ENCODE peak calls at places on chromosomes 13 and 19, in six cellular contexts. Q is left lung; U is choroid plexus epithelial cell; X is CD8-positive, alpha-beta T cell; L is lower leg skin; D is IMR-90. A is an unnamed sample.

GRCh38 chr19:41328818-41329220 is 18.8 kb downstream of the CCDC97 start:
- DNase-seq in L (no peak), D (no peak), Q (no peak), X (no peak), U (no peak), A (no peak)

GRCh38 chr13:114151565-114152284 is 19.3 kb upstream of the RASA3 start:
- DNase-seq in L (peak), Q (peak), X (peak), U (no peak), D (no peak), A (peak)

GRCh38 chr13:106517151-106517847 is 18.2 kb downstream of the EFNB2 start:
- DNase-seq in L (no peak), U (no peak), Q (no peak), X (no peak), D (no peak), A (no peak)

GRCh38 chr19:41548954-41549688 is 26.8 kb upstream of the CEACAM21 start:
- DNase-seq in L (no peak), X (peak), D (no peak), Q (no peak), U (no peak), A (no peak)

GRCh38 chr19:6312018-6312417 is 21.4 kb downstream of the ACER1 start:
- DNase-seq in U (no peak), D (no peak), X (no peak), L (no peak), Q (no peak), A (no peak)

GRCh38 chr19:39951065-39951650 is 16.7 kb upstream of the FCGBP start:
- DNase-seq in D (no peak), Q (no peak), U (no peak), L (no peak), X (no peak), A (no peak)

GRCh38 chr19:504634-505033 is 2.7 kb upstream of the TPGS1 start:
- DNase-seq in L (no peak), D (no peak), U (no peak), Q (no peak), X (no peak), A (no peak)

GRCh38 chr19:17686592-17687042 is 1.5 kb downstream of the UNC13A start:
- DNase-seq in X (no peak), U (peak), Q (no peak), L (no peak), D (no peak), A (no peak)

GRCh38 chr13:22505489-22505888 is 675.3 kb upstream of the SGCG start:
- DNase-seq in L (no peak), X (no peak), D (no peak), Q (no peak), U (peak), A (no peak)

GRCh38 chr13:98651716-98652115 is 74.8 kb upstream of the STK24 start:
- DNase-seq in X (no peak), L (peak), U (no peak), Q (no peak), D (no peak), A (no peak)

GRCh38 chr19:6667114-6667627 is 2.8 kb downstream of the TNFSF14 start:
- DNase-seq in Q (peak), D (no peak), L (no peak), U (no peak), X (peak), A (peak)

GRCh38 chr19:29042450-29042849 is 170.5 kb downstream of the UQCRFS1 start:
- DNase-seq in U (no peak), L (no peak), Q (no peak), X (no peak), D (no peak), A (no peak)

GRCh38 chr13:96621634-96622033 is 372.6 kb downstream of the OXGR1 start:
- DNase-seq in U (no peak), D (no peak), X (no peak), L (no peak), Q (no peak), A (peak)

GRCh38 chr19:54667217-54667616 is 4.4 kb downstream of the LILRB4 start:
- DNase-seq in Q (no peak), U (no peak), X (no peak), D (no peak), L (no peak), A (no peak)

GRCh38 chr19:737591-738093 is 13.3 kb upstream of the MISP start:
- DNase-seq in D (peak), X (peak), L (no peak), Q (peak), U (peak), A (peak)

GRCh38 chr13:90154311-90154960 is 1193.1 kb upstream of the MIR17HG start:
- DNase-seq in D (no peak), X (no peak), Q (no peak), L (no peak), U (no peak), A (peak)

GRCh38 chr13:113805431-113806103 is 46.5 kb downstream of the TMEM255B start:
- DNase-seq in X (no peak), D (no peak), U (no peak), L (peak), Q (peak), A (no peak)

GRCh38 chr19:57106646-57107235 is 13.0 kb upstream of the USP29 start:
- DNase-seq in Q (no peak), D (no peak), U (no peak), X (no peak), L (peak), A (no peak)

GRCh38 chr19:6313398-6313969 is 19.9 kb downstream of the ACER1 start:
- DNase-seq in X (no peak), U (no peak), Q (no peak), L (no peak), D (no peak), A (no peak)

GRCh38 chr13:33487575-33488243 is 202.2 kb upstream of the STARD13 start:
- DNase-seq in D (peak), Q (no peak), U (peak), L (no peak), X (no peak), A (peak)

GRCh38 chr19:6677924-6678689 is 8.1 kb upstream of the TNFSF14 start:
- DNase-seq in L (no peak), D (no peak), U (peak), X (peak), Q (peak), A (peak)

GRCh38 chr19:41998246-41999020 is 4.4 kb upstream of the ATP1A3 start:
- DNase-seq in D (peak), X (peak), L (no peak), U (peak), Q (peak), A (peak)

GRCh38 chr13:24187185-24187584 is 26.7 kb downstream of the SPATA13 start:
- DNase-seq in D (peak), X (no peak), U (peak), L (no peak), Q (no peak), A (peak)

GRCh38 chr19:39236527-39236926 is 8.3 kb downstream of the IFNL3 start:
- DNase-seq in D (no peak), Q (peak), L (no peak), X (peak), U (no peak), A (no peak)

GRCh38 chr19:31255863-31256600 is 93.2 kb downstream of the TSHZ3 start:
- DNase-seq in U (no peak), L (no peak), D (no peak), X (no peak), Q (no peak), A (peak)

GRCh38 chr19:17468302-17469091 is 1.8 kb upstream of the SLC27A1 start:
- DNase-seq in U (peak), D (no peak), Q (peak), X (no peak), L (peak), A (no peak)

GRCh38 chr19:45782820-45783785 is 813 bp upstream of the DMPK start:
- DNase-seq in X (no peak), D (peak), L (no peak), U (peak), Q (no peak), A (peak)

GRCh38 chr19:38849746-38850230 is at the start of gene HNRNPL:
- DNase-seq in D (no peak), U (no peak), Q (peak), L (peak), X (peak), A (no peak)

GRCh38 chr13:104553156-104553555 is 1486.9 kb upstream of the SLC10A2 start:
- DNase-seq in D (peak), Q (no peak), U (peak), X (no peak), L (no peak), A (no peak)

GRCh38 chr19:45079911-45080469 is 930 bp downstream of the GEMIN7 start:
- DNase-seq in Q (no peak), L (no peak), U (no peak), X (no peak), D (no peak), A (no peak)

GRCh38 chr19:40270362-40271089 is 14.6 kb downstream of the AKT2 start:
- DNase-seq in X (no peak), Q (peak), D (no peak), U (no peak), L (no peak), A (no peak)

GRCh38 chr19:1269478-1270167 is 491 bp downstream of the CIRBP start:
- DNase-seq in D (peak), X (peak), U (peak), L (peak), Q (peak), A (peak)

GRCh38 chr13:94928127-94928526 is 215.8 kb upstream of the SOX21 start:
- DNase-seq in Q (no peak), U (no peak), X (no peak), L (no peak), D (no peak), A (no peak)

GRCh38 chr13:29434217-29434940 is 161.1 kb downstream of the SLC7A1 start:
- DNase-seq in D (no peak), L (no peak), Q (no peak), U (no peak), X (no peak), A (no peak)

GRCh38 chr19:9018163-9018875 is 8.1 kb upstream of the MUC16 start:
- DNase-seq in L (no peak), Q (no peak), D (no peak), U (no peak), X (no peak), A (no peak)

GRCh38 chr13:112069727-112070300 is 2.9 kb downstream of the SOX1 start:
- DNase-seq in X (no peak), D (no peak), Q (no peak), L (no peak), U (no peak), A (no peak)

GRCh38 chr13:112069063-112069726 is 2.2 kb downstream of the SOX1 start:
- DNase-seq in X (no peak), L (no peak), U (no peak), D (no peak), Q (no peak), A (no peak)

GRCh38 chr13:112067871-112068305 is 939 bp downstream of the SOX1 start:
- DNase-seq in L (no peak), D (no peak), U (no peak), X (no peak), Q (peak), A (no peak)

GRCh38 chr13:112067121-112067741 is at the start of gene SOX1:
- DNase-seq in L (no peak), Q (no peak), X (no peak), U (no peak), D (no peak), A (no peak)

GRCh38 chr13:112068531-112069062 is 1.6 kb downstream of the SOX1 start:
- DNase-seq in X (no peak), D (no peak), U (no peak), Q (peak), L (no peak), A (no peak)
- H3K4me3 ChIP-seq in X (no peak), D (no peak), U (no peak), Q (no peak), L (no peak), A (no peak)

DNA sequence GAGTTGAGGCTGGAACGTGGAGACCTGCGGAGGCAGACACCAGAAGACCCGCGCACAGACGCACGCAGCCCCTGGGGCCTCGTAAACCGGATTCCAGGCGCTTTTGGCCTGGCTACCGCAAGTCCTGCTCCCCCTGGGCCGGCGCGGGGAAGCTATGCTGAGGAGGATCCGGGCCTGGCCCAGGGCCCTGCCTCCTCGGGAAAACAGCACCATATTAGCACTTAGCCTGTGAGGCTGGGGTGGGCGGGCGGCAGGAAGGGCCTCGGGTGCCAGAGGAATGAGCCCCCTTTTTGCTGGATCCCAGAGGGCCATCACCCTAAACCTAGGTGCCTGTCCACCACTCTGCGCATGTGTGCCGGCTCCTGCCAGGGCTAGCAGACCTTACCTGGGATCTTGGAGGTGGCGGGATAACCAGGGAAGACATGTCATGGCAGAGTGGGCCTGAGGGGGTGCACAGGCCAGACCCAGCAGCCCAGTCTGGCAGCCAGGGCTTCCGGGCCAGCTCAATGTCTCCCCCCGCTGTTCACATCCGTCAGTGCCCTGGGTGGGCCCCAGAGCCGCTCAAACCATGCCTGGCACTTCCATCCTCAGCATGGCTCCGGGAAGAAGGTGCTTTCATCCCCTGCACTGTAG is 7.3 kb downstream of the ELOF1 start:
- DNase-seq in U (no peak), Q (no peak), X (no peak), L (no peak), D (no peak), A (no peak)
- TF ChIP-seq CTCF in U (peak), Q (no peak), X (no peak), L (no peak), D (peak), A (no peak)

DNA sequence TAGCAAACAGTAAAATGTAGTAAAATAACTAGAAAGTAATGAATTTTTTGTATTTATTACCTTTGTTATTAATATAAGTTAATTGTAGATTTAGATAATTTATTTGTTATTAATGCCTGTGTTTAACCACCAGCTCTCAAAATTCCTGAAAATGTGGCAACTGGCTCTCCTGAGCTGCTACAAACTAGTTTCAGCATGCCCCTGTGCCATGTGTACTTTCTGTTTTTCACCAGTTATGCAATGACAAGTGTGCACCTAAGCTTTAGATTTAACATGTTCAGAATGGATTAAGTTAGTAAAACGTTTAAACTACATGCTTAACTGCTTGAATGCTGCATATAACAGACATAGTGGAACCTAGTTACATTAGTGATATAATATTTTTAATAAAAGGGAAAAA is 88.1 kb downstream of the POSTN start:
- DNase-seq in D (no peak), Q (no peak), L (no peak), U (no peak), X (no peak), A (peak)
- H3K4me3 ChIP-seq in D (no peak), Q (no peak), L (no peak), U (no peak), X (no peak), A (no peak)

DNA sequence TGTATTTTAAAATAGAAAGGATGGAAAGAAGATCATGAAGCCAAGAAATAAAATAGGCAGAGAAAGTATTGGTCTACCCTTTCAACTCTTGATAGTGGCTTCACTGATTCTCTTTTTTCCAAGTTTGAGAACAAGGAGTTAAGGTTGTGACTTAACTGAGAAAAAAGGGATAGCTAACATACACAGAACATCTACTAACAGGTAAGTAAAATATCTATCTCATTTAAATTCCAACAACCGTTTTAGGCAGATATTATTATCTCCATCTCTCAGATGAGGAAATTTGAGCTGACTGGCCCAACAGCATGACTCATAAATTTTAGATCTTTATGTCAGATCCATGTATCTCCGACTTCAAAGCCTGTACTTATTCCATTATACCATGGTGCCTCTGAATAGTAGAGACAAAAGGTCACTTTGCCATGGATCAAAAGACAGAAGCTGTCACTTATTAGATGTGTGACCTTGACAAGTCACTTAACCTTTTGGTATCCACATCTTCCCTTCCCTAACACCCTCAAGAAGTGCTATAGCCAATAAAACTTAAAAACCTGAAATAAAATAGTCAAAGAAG is 152.1 kb downstream of the DACH1 start:
- DNase-seq in X (no peak), U (no peak), L (no peak), Q (no peak), D (no peak), A (no peak)
- TF ChIP-seq CTCF in X (no peak), U (no peak), L (no peak), Q (no peak), D (no peak), A (no peak)

DNA sequence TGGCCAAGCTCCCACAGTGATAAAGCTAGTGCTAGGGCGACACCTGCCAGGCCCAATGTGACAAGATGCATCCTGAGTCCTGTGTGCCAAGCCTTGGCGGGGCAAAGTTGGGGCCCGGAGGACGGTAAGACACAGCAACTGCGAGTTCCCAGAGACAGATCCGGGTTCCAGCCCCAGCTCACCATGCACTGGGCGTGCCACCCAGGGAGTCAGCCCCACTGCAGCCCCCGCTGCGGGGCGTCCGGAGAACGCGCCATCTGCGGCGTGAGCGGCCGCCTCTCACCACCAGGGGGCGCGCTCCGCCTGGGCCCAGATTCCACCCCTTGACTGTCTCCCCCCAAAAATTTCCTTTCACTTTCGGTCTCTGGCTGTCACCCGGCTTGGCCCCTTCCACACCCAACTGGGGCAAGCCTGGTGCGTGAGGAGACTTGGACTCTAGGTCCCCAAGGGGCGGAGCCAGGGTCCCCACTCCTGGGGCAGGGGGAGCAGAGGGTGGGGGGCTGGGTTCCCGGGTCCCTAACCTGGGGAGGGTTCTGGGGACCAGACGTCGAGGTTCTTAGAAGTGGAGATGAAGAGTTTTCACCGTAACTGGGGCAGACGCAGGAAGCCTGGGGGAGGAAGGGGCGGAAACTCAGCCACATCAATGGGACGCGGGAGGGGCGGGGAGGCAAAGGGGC is at the start of gene FLT3LG:
- DNase-seq in L (peak), U (peak), X (peak), D (peak), Q (peak), A (peak)
- H3K4me3 ChIP-seq in L (peak), U (peak), X (peak), D (peak), Q (peak), A (peak)